ENCODE peak calls at places on chromosomes 12 and 14, in six cellular contexts. U is HCT116, R is neural progenitor cell, W is PC-3, F is hepatocyte, D is SK-N-SH. T is an unnamed sample.

GRCh38 chr12:108333898-108334699 is 5.0 kb downstream of the CMKLR1 start:
- DNase-seq in R (no peak), D (no peak), U (no peak), W (peak; percentile 11), F (no peak), T (no peak)

GRCh38 chr12:113252494-113252893 is 31.2 kb downstream of the TPCN1 start:
- DNase-seq in F (no peak), R (no peak), W (no peak), U (no peak), D (no peak), T (no peak)

GRCh38 chr12:82627799-82628198 is 58.9 kb upstream of the TMTC2 start:
- DNase-seq in F (peak; percentile 33), R (peak; percentile 64), W (peak; percentile 67), U (peak; percentile 26), D (peak; percentile 18), T (no peak)

GRCh38 chr12:57055834-57056233 is 5.9 kb upstream of the MYO1A start:
- DNase-seq in W (no peak), R (no peak), F (no peak), D (no peak), U (no peak), T (no peak)

GRCh38 chr12:52280796-52281560 is 6.5 kb downstream of the KRT86 start:
- DNase-seq in F (peak; percentile 54), U (peak; percentile 90), D (no peak), W (peak; percentile 99), R (no peak), T (no peak)

GRCh38 chr12:34347367-34347766 is 325.1 kb downstream of the ALG10 start:
- DNase-seq in D (peak; percentile 60), R (no peak), U (no peak), W (peak; percentile 59), F (no peak), T (no peak)

GRCh38 chr14:88233915-88234314 is 89.2 kb downstream of the KCNK10 start:
- DNase-seq in R (peak; percentile 71), U (peak; percentile 24), F (peak; percentile 14), D (peak; percentile 25), W (no peak), T (peak; percentile 9)

GRCh38 chr14:75877292-75877691 is 104.5 kb downstream of the TGFB3 start:
- DNase-seq in W (peak; percentile 82), F (no peak), R (no peak), U (no peak), D (no peak), T (no peak)

GRCh38 chr14:95686935-95687334 is 709 bp downstream of the TCL1B start:
- DNase-seq in R (no peak), D (no peak), F (no peak), U (no peak), W (no peak), T (peak; percentile 55)

GRCh38 chr12:93851245-93851665 is 174.1 kb downstream of the CRADD start:
- DNase-seq in D (no peak), W (no peak), U (no peak), R (no peak), F (no peak), T (no peak)

GRCh38 chr14:95431199-95432145 is 85.0 kb downstream of the SYNE3 start:
- DNase-seq in F (peak; percentile 51), R (peak; percentile 61), W (peak; percentile 44), U (no peak), D (peak; percentile 71), T (peak; percentile 65)

GRCh38 chr12:101707131-101707782 is 9.8 kb downstream of the CHPT1 start:
- DNase-seq in W (peak; percentile 39), F (no peak), R (no peak), U (no peak), D (no peak), T (no peak)

GRCh38 chr12:111446044-111446581 is 40.4 kb downstream of the SH2B3 start:
- DNase-seq in F (no peak), R (no peak), U (no peak), D (peak; percentile 76), W (no peak), T (no peak)
- TF ChIP-seq EZH2phosphoT487 in F (no peak), R (no peak), U (no peak), D (no peak), W (no peak), T (no peak)

DNA sequence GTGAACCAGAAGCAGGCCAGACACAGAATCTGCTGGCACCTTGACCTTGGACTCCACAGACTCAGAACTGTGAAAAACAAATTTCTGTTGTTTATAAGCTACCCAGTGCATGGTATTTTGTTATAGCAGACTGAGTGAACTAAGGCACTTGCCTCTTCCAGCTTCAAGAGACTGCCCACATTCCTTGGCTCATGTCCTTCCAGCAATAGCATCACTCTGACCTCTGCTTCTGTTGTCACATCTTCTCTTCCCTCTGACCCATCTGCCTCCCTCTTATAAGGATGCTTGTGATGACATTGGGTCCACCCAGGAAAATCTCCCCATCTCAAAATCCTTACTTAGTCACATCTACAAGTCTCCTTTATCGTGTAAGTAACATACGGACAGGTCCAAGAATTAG is 200.4 kb downstream of the PIK3C2G start:
- DNase-seq in D (no peak), R (no peak), F (no peak), U (no peak), W (no peak), T (no peak)
- H3K4me3 ChIP-seq in D (no peak overlapping the region), R (no peak overlapping the region), F (no peak overlapping the region), U (no peak overlapping the region), W (no peak overlapping the region), T (no peak overlapping the region)

GRCh38 chr12:43336962-43337555 is 214.9 kb downstream of the ADAMTS20 start:
- DNase-seq in R (peak; percentile 33), W (peak; percentile 59), D (peak; percentile 21), F (peak; percentile 21), U (peak; percentile 29), T (peak; percentile 7)
- TF ChIP-seq CTCF in R (peak; percentile 72), W (peak; percentile 77), D (peak; percentile 71), F (peak; percentile 65), U (peak; percentile 64), T (peak; percentile 76)

GRCh38 chr14:50943261-50943942 is 881 bp downstream of the PYGL start:
- DNase-seq in F (peak; percentile 58), U (peak; percentile 31), R (peak; percentile 87), W (peak; percentile 68), D (no peak), T (no peak)
- TF ChIP-seq EZH2phosphoT487 in F (no peak), U (no peak), R (no peak), W (no peak), D (no peak), T (no peak)

T was measured in OCI-LY7.